ENCODE peak calls at places on chromosomes 3 and 15, in eight cellular contexts. J is neural progenitor cell; B is adipocyte; O is psoas muscle; R is aorta; V is astrocyte; G is gastrocnemius medialis; P is CD4-positive, CD25-positive, alpha-beta regulatory T cell. X is an unnamed sample. For H3K4me1, the result is how much of the 10 kb centered on the place peaks cover.

GRCh38 chr3:189597918-189598317 is 33.3 kb upstream of the TP63 start:
- DNase-seq in J (no peak), B (no peak), O (no peak), R (no peak), V (no peak), G (no peak), P (no peak), X (no peak)

GRCh38 chr15:79078763-79079395 is 11.7 kb downstream of the RASGRF1 start:
- DNase-seq in J (no peak), B (no peak), O (no peak), R (peak), V (no peak), G (no peak), P (no peak), X (no peak)

GRCh38 chr15:63476229-63476632 is 28.2 kb upstream of the USP3 start:
- DNase-seq in J (no peak), B (peak), O (no peak), R (no peak), V (peak), G (no peak), P (no peak), X (no peak)

GRCh38 chr15:29127506-29128430 is 141.9 kb downstream of the NSMCE3 start:
- DNase-seq in J (no peak), B (no peak), O (peak), R (peak), V (no peak), G (no peak), P (no peak), X (no peak)

GRCh38 chr3:136350132-136350531 is 100.0 kb downstream of the PCCB start:
- DNase-seq in J (no peak), B (peak), O (no peak), R (no peak), V (peak), G (peak), P (no peak), X (no peak)

GRCh38 chr15:70892912-70893560 is 410 bp downstream of the LRRC49 start:
- DNase-seq in J (peak), B (peak), O (no peak), R (peak), V (peak), G (no peak), P (no peak), X (no peak)

GRCh38 chr15:100170280-100170654 is 171.5 kb downstream of the ADAMTS17 start:
- DNase-seq in J (no peak), B (no peak), O (no peak), R (no peak), V (no peak), G (no peak), P (no peak), X (no peak)

GRCh38 chr15:91530951-91531582 is 322.4 kb upstream of the SLCO3A1 start:
- DNase-seq in J (no peak), B (no peak), O (no peak), R (no peak), V (no peak), G (peak), P (no peak), X (no peak)

GRCh38 chr15:49036650-49037545 is 9.3 kb downstream of the SECISBP2L start:
- DNase-seq in J (no peak), B (peak), O (no peak), R (no peak), V (peak), G (no peak), P (no peak), X (no peak)

GRCh38 chr3:25582242-25582641 is 82.5 kb downstream of the TOP2B start:
- DNase-seq in J (no peak), B (peak), O (no peak), R (no peak), V (peak), G (no peak), P (no peak), X (no peak)

GRCh38 chr3:146222204-146223046 is 28.5 kb downstream of the PLSCR4 start:
- DNase-seq in J (no peak), B (no peak), O (no peak), R (no peak), V (peak), G (no peak), P (no peak), X (no peak)

GRCh38 chr3:185420762-185421161 is 57.8 kb downstream of the MAP3K13 start:
- DNase-seq in J (no peak), B (peak), O (no peak), R (no peak), V (peak), G (no peak), P (no peak), X (no peak)

GRCh38 chr15:43266834-43267233 is at the start of gene TGM5:
- DNase-seq in J (no peak), B (no peak), O (no peak), R (no peak), V (no peak), G (no peak), P (no peak), X (peak)

GRCh38 chr15:90362936-90363212 is 10.8 kb downstream of the ZNF774 start:
- DNase-seq in J (no peak), B (peak), O (no peak), R (no peak), V (peak), G (no peak), P (no peak), X (peak)

GRCh38 chr15:69919816-69920215 is 177.9 kb downstream of the TLE3 start:
- DNase-seq in J (peak), B (no peak), O (no peak), R (no peak), V (no peak), G (no peak), P (no peak), X (no peak)

GRCh38 chr15:52082197-52083036 is 30.2 kb downstream of the BCL2L10 start:
- DNase-seq in J (peak), B (no peak), O (no peak), R (no peak), V (peak), G (no peak), P (no peak), X (no peak)

GRCh38 chr15:49286649-49287394 is 116.8 kb downstream of the GALK2 start:
- DNase-seq in J (no peak), B (peak), O (no peak), R (no peak), V (peak), G (no peak), P (peak), X (no peak)

GRCh38 chr15:73753250-73754130 is at the start of gene INSYN1:
- DNase-seq in J (peak), B (peak), O (peak), R (peak), V (peak), G (peak), P (no peak), X (no peak)

GRCh38 chr3:42025388-42026138 is 63.7 kb upstream of the ULK4 start:
- DNase-seq in J (peak), B (peak), O (peak), R (peak), V (peak), G (peak), P (no peak), X (peak)

GRCh38 chr3:52323526-52324295 is 7.6 kb downstream of the DNAH1 start:
- DNase-seq in J (no peak), B (no peak), O (no peak), R (no peak), V (no peak), G (no peak), P (no peak), X (no peak)

GRCh38 chr3:152350139-152350538 is 81.4 kb downstream of the MBNL1 start:
- DNase-seq in J (no peak), B (no peak), O (no peak), R (no peak), V (peak), G (no peak), P (no peak), X (no peak)

GRCh38 chr3:161035711-161036110 is 69.4 kb downstream of the B3GALNT1 start:
- DNase-seq in J (no peak), B (peak), O (no peak), R (no peak), V (peak), G (no peak), P (no peak), X (no peak)

DNA sequence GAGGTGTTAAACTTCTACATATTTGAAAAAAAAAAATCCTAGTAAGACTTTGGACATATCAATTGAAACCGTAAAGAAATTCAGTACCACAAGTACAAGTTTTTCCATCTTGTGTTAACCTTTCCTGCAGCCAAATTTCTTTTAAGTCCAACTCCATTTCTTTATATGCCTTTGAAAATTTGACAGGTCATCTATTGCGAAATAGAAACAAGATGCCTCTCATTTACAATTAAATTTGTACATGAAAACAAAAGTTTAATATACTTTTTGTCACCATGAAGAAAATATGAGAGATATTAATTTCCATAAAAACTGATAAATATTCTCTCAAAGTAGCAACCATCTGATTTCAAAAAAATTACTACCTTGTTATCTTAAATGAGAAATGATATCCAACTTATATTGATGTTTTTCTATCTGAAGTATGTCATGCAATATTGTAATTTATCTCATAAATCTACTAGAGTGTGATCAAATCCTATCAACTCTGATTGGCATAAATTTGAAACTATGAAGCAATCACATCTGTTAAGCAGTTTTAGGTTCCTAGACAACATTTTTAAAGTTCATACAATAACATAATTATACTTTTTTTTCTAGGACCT is 68.2 kb downstream of the TBC1D5 start:
- DNase-seq in J (no peak), B (peak), O (no peak), R (no peak), V (no peak), G (no peak), P (no peak), X (no peak)
- H3K4me1 ChIP-seq in J (under half), B (under half), O (under half), R (under half), V (under half), G (under half), P (under half), X (under half)

GRCh38 chr3:122919291-122919610 is 108.3 kb downstream of the SEMA5B start:
- DNase-seq in J (no peak), B (no peak), O (no peak), R (peak), V (no peak), G (no peak), P (no peak), X (no peak)

GRCh38 chr3:122923611-122924010 is 104.0 kb downstream of the SEMA5B start:
- DNase-seq in J (no peak), B (no peak), O (no peak), R (no peak), V (no peak), G (no peak), P (no peak), X (no peak)

GRCh38 chr3:122918576-122919290 is 108.8 kb downstream of the SEMA5B start:
- DNase-seq in J (peak), B (peak), O (no peak), R (peak), V (peak), G (no peak), P (no peak), X (no peak)

GRCh38 chr3:122920986-122921385 is 106.6 kb downstream of the SEMA5B start:
- DNase-seq in J (no peak), B (no peak), O (no peak), R (no peak), V (no peak), G (no peak), P (no peak), X (no peak)

GRCh38 chr3:122921791-122922651 is 105.5 kb downstream of the SEMA5B start:
- DNase-seq in J (peak), B (no peak), O (no peak), R (no peak), V (no peak), G (no peak), P (peak), X (no peak)
- H3K4me3 ChIP-seq in J (peak), B (no peak), O (no peak), R (no peak), V (no peak), G (no peak), P (no peak), X (no peak)

GRCh38 chr3:134355416-134355815 is 18.8 kb downstream of the AMOTL2 start:
- DNase-seq in J (no peak), B (no peak), O (peak), R (peak), V (no peak), G (no peak), P (no peak), X (no peak)
- H3K4me1 ChIP-seq in J (under half), B (half or more), O (half or more), R (under half), V (under half), G (half or more), P (under half), X (half or more)

GRCh38 chr3:177642042-177642441 is 444.8 kb upstream of the TBL1XR1 start:
- DNase-seq in J (no peak), B (no peak), O (no peak), R (no peak), V (no peak), G (no peak), P (no peak), X (no peak)

GRCh38 chr3:177642482-177643163 is 445.3 kb upstream of the TBL1XR1 start:
- DNase-seq in J (no peak), B (no peak), O (no peak), R (no peak), V (no peak), G (no peak), P (peak), X (no peak)

GRCh38 chr3:177646749-177647148 is 449.5 kb upstream of the TBL1XR1 start:
- DNase-seq in J (no peak), B (no peak), O (no peak), R (no peak), V (no peak), G (no peak), P (peak), X (no peak)

GRCh38 chr3:177652556-177653290 is 455.4 kb upstream of the TBL1XR1 start:
- DNase-seq in J (no peak), B (no peak), O (no peak), R (no peak), V (no peak), G (no peak), P (no peak), X (no peak)

GRCh38 chr3:177647876-177648275 is 450.6 kb upstream of the TBL1XR1 start:
- DNase-seq in J (no peak), B (no peak), O (no peak), R (no peak), V (no peak), G (no peak), P (no peak), X (no peak)
- H3K4me3 ChIP-seq in J (no peak), B (no peak), O (no peak), R (no peak), V (no peak), G (no peak), P (no peak), X (no peak)

DNA sequence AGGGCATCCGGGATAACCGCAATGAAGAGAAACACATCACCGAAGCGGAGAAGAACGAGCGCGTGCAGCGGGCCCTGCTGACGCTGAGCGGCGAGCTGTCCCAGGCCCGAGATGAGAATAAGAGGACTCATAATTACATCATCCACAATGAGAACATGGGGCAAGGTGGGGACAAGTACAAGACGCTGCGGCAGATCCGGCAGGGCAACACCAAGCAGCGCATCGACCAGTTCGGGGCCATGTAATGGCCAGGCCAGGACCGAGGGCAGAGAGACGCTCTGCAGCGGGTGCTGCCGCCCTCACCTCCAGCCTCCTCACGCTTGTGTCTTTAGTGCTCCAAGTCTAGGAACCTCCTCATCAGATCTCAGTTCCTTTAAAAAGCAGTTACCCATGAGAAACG is 863.7 kb upstream of the ALCAM start:
- DNase-seq in J (no peak), B (no peak), O (no peak), R (no peak), V (no peak), G (no peak), P (no peak), X (no peak)
- H3K4me1 ChIP-seq in J (under half), B (under half), O (under half), R (under half), V (under half), G (under half), P (under half), X (under half)